ENCODE peak calls at places on chromosomes 4 and X, in four cellular contexts. One of them, this sample, is unnamed.

GRCh38 chr4:163191999-163192398 is 25.3 kb upstream of the NAF1 start:
- DNase-seq in stimulated activated CD8-positive, alpha-beta memory T cell treated with anti-CD3 and anti-CD28 coated beads, Interleukin-4, amount 100 ng/mL, for 24 hours: no peak
- DNase-seq in stimulated activated CD4-positive, alpha-beta T cell treated with anti-CD3 and anti-CD28 coated beads, Interleukin-12 subunit alpha, Interleukin-12 subunit beta, amount 100 ng/mL, for 24 hours: no peak
- DNase-seq in body of pancreas: no peak
- DNase-seq in this sample: no peak

GRCh38 chrX:45806410-45807121 is 605.9 kb upstream of the DIPK2B start:
- DNase-seq in stimulated activated CD8-positive, alpha-beta memory T cell treated with anti-CD3 and anti-CD28 coated beads, Interleukin-4, amount 100 ng/mL, for 24 hours: no peak
- DNase-seq in body of pancreas: no peak
- DNase-seq in stimulated activated CD4-positive, alpha-beta T cell treated with anti-CD3 and anti-CD28 coated beads, Interleukin-12 subunit alpha, Interleukin-12 subunit beta, amount 100 ng/mL, for 24 hours: peak; percentile 17
- DNase-seq in this sample: no peak

GRCh38 chrX:16186380-16187007 is 19.2 kb downstream of the MAGEB17 start:
- DNase-seq in body of pancreas: no peak
- DNase-seq in stimulated activated CD4-positive, alpha-beta T cell treated with anti-CD3 and anti-CD28 coated beads, Interleukin-12 subunit alpha, Interleukin-12 subunit beta, amount 100 ng/mL, for 24 hours: no peak
- DNase-seq in stimulated activated CD8-positive, alpha-beta memory T cell treated with anti-CD3 and anti-CD28 coated beads, Interleukin-4, amount 100 ng/mL, for 24 hours: no peak
- DNase-seq in this sample: no peak

GRCh38 chr4:103305355-103305754 is 107.2 kb upstream of the CENPE start:
- DNase-seq in stimulated activated CD4-positive, alpha-beta T cell treated with anti-CD3 and anti-CD28 coated beads, Interleukin-12 subunit alpha, Interleukin-12 subunit beta, amount 100 ng/mL, for 24 hours: no peak
- DNase-seq in stimulated activated CD8-positive, alpha-beta memory T cell treated with anti-CD3 and anti-CD28 coated beads, Interleukin-4, amount 100 ng/mL, for 24 hours: no peak
- DNase-seq in body of pancreas: no peak
- DNase-seq in this sample: no peak

GRCh38 chrX:101677028-101677427 is 17.4 kb upstream of the ARMCX2 start:
- DNase-seq in body of pancreas: no peak
- DNase-seq in stimulated activated CD4-positive, alpha-beta T cell treated with anti-CD3 and anti-CD28 coated beads, Interleukin-12 subunit alpha, Interleukin-12 subunit beta, amount 100 ng/mL, for 24 hours: no peak
- DNase-seq in stimulated activated CD8-positive, alpha-beta memory T cell treated with anti-CD3 and anti-CD28 coated beads, Interleukin-4, amount 100 ng/mL, for 24 hours: no peak
- DNase-seq in this sample: no peak

GRCh38 chr4:168631241-168632151 is 134.6 kb downstream of the PALLD start:
- DNase-seq in stimulated activated CD4-positive, alpha-beta T cell treated with anti-CD3 and anti-CD28 coated beads, Interleukin-12 subunit alpha, Interleukin-12 subunit beta, amount 100 ng/mL, for 24 hours: no peak
- DNase-seq in body of pancreas: peak; percentile 49
- DNase-seq in stimulated activated CD8-positive, alpha-beta memory T cell treated with anti-CD3 and anti-CD28 coated beads, Interleukin-4, amount 100 ng/mL, for 24 hours: no peak
- DNase-seq in this sample: no peak

GRCh38 chrX:69137371-69137881 is 27.8 kb downstream of the PJA1 start:
- DNase-seq in stimulated activated CD4-positive, alpha-beta T cell treated with anti-CD3 and anti-CD28 coated beads, Interleukin-12 subunit alpha, Interleukin-12 subunit beta, amount 100 ng/mL, for 24 hours: no peak
- DNase-seq in body of pancreas: no peak
- DNase-seq in stimulated activated CD8-positive, alpha-beta memory T cell treated with anti-CD3 and anti-CD28 coated beads, Interleukin-4, amount 100 ng/mL, for 24 hours: no peak
- DNase-seq in this sample: no peak

GRCh38 chr4:15337258-15337657 is 90.6 kb upstream of the C1QTNF7 start:
- DNase-seq in stimulated activated CD4-positive, alpha-beta T cell treated with anti-CD3 and anti-CD28 coated beads, Interleukin-12 subunit alpha, Interleukin-12 subunit beta, amount 100 ng/mL, for 24 hours: no peak
- DNase-seq in body of pancreas: no peak
- DNase-seq in stimulated activated CD8-positive, alpha-beta memory T cell treated with anti-CD3 and anti-CD28 coated beads, Interleukin-4, amount 100 ng/mL, for 24 hours: no peak
- DNase-seq in this sample: no peak

GRCh38 chr4:24392613-24393012 is 191.7 kb downstream of the DHX15 start:
- DNase-seq in stimulated activated CD8-positive, alpha-beta memory T cell treated with anti-CD3 and anti-CD28 coated beads, Interleukin-4, amount 100 ng/mL, for 24 hours: no peak
- DNase-seq in stimulated activated CD4-positive, alpha-beta T cell treated with anti-CD3 and anti-CD28 coated beads, Interleukin-12 subunit alpha, Interleukin-12 subunit beta, amount 100 ng/mL, for 24 hours: no peak
- DNase-seq in body of pancreas: no peak
- DNase-seq in this sample: no peak

This sample was measured in memory B cell.